ENCODE peak calls at places on chromosomes 4 and X, in four cellular contexts. P, R, E and U are unnamed samples.

GRCh38 chrX:31269914-31270313 is 198.1 kb upstream of the FTHL17 start:
- DNase-seq in P (no peak), R (no peak), E (no peak), U (no peak)

GRCh38 chrX:121245763-121246162 is 198.4 kb downstream of the GLUD2 start:
- DNase-seq in P (no peak), R (no peak), E (no peak), U (peak)

GRCh38 chr4:108834167-108834566 is 71.3 kb upstream of the ETNPPL start:
- DNase-seq in P (no peak), R (no peak), E (no peak), U (no peak)

GRCh38 chr4:148376151-148376550 is 66.1 kb downstream of the NR3C2 start:
- DNase-seq in P (no peak), R (peak), E (no peak), U (peak)

GRCh38 chr4:16721618-16722291 is 176.7 kb downstream of the LDB2 start:
- DNase-seq in P (no peak), R (no peak), E (peak), U (peak)

GRCh38 chr4:90950385-90950841 is 823.2 kb downstream of the CCSER1 start:
- DNase-seq in P (no peak), R (peak), E (no peak), U (no peak)

GRCh38 chrX:153487590-153488071 is 7.1 kb upstream of the BGN start:
- DNase-seq in P (no peak), R (no peak), E (no peak), U (no peak)

GRCh38 chrX:147838465-147839131 is 73.1 kb upstream of the FMR1 start:
- DNase-seq in P (no peak), R (peak), E (no peak), U (peak)

GRCh38 chrX:112513154-112513553 is 166.6 kb downstream of the LHFPL1 start:
- DNase-seq in P (no peak), R (no peak), E (no peak), U (no peak)

GRCh38 chr4:6464842-6465588 is 7.4 kb downstream of the PPP2R2C start:
- DNase-seq in P (no peak), R (peak), E (peak), U (no peak)

GRCh38 chrX:129980043-129980442 is 2.4 kb upstream of the BCORL1 start:
- DNase-seq in P (no peak), R (no peak), E (no peak), U (no peak)

GRCh38 chrX:2707334-2707760 is 16.3 kb downstream of the CD99 start:
- DNase-seq in P (peak), R (peak), E (no peak), U (peak)

GRCh38 chr4:69773443-69773842 is 13.0 kb upstream of the SULT1B1 start:
- DNase-seq in P (no peak), R (peak), E (no peak), U (no peak)

GRCh38 chrX:116413273-116413672 is 23.1 kb upstream of the SLC6A14 start:
- DNase-seq in P (no peak), R (no peak), E (no peak), U (no peak)

GRCh38 chrX:67614006-67614405 is 70.2 kb downstream of the AR start:
- DNase-seq in P (no peak), R (no peak), E (no peak), U (no peak)

GRCh38 chr4:10656988-10657387 is 27.6 kb downstream of the CLNK start:
- DNase-seq in P (no peak), R (no peak), E (no peak), U (no peak)

GRCh38 chr4:122576261-122577188 is 44.3 kb downstream of the IL21 start:
- DNase-seq in P (no peak), R (peak), E (peak), U (peak)

GRCh38 chrX:40068048-40068447 is 29.7 kb downstream of the BCOR start:
- DNase-seq in P (no peak), R (peak), E (no peak), U (no peak)

GRCh38 chr4:185752881-185753280 is 59.1 kb downstream of the SORBS2 start:
- DNase-seq in P (no peak), R (no peak), E (no peak), U (no peak)

GRCh38 chr4:166527500-166527899 is 654.5 kb downstream of the TLL1 start:
- DNase-seq in P (no peak), R (no peak), E (no peak), U (no peak)

GRCh38 chrX:102958794-102959193 is 21.7 kb downstream of the RAB40AL start:
- DNase-seq in P (no peak), R (no peak), E (no peak), U (no peak)

GRCh38 chrX:117510453-117510852 is 606.2 kb downstream of the KLHL13 start:
- DNase-seq in P (no peak), R (peak), E (no peak), U (no peak)

GRCh38 chr4:158929939-158930344 is 161.1 kb downstream of the FNIP2 start:
- DNase-seq in P (no peak), R (no peak), E (no peak), U (no peak)

GRCh38 chr4:125191252-125191651 is 123.5 kb upstream of the FAT4 start:
- DNase-seq in P (no peak), R (no peak), E (no peak), U (no peak)

GRCh38 chrX:46381630-46382029 is 163.6 kb downstream of the ZNF674 start:
- DNase-seq in P (peak), R (peak), E (peak), U (peak)

GRCh38 chr4:41751325-41752061 is 3.0 kb upstream of the PHOX2B start:
- DNase-seq in P (no peak), R (no peak), E (peak), U (no peak)

GRCh38 chrX:70001269-70001668 is 48.5 kb downstream of the AWAT2 start:
- DNase-seq in P (no peak), R (no peak), E (no peak), U (no peak)

GRCh38 chr4:68569466-68570121 is 6.5 kb downstream of the UGT2B17 start:
- DNase-seq in P (no peak), R (no peak), E (no peak), U (no peak)

GRCh38 chr4:86329431-86329830 is 30.4 kb downstream of the MAPK10 start:
- DNase-seq in P (no peak), R (no peak), E (no peak), U (no peak)

GRCh38 chrX:10208953-10209352 is 52.2 kb downstream of the CLCN4 start:
- DNase-seq in P (no peak), R (no peak), E (no peak), U (no peak)

GRCh38 chr4:17128268-17128667 is 229.8 kb upstream of the LDB2 start:
- DNase-seq in P (no peak), R (no peak), E (no peak), U (no peak)

GRCh38 chr4:165929662-165930061 is 56.6 kb downstream of the TLL1 start:
- DNase-seq in P (no peak), R (no peak), E (no peak), U (no peak)

GRCh38 chr4:122914938-122915337 is 7.5 kb downstream of the NUDT6 start:
- DNase-seq in P (no peak), R (no peak), E (no peak), U (no peak)

GRCh38 chrX:153649915-153650782 is 3.1 kb downstream of the DUSP9 start:
- DNase-seq in P (no peak), R (no peak), E (no peak), U (no peak)

GRCh38 chr4:7612311-7612710 is 177.6 kb upstream of the PSAPL1 start:
- DNase-seq in P (no peak), R (no peak), E (no peak), U (no peak)

GRCh38 chr4:3703677-3704521 is 62.3 kb upstream of the ADRA2C start:
- DNase-seq in P (no peak), R (no peak), E (no peak), U (no peak)

GRCh38 chr4:95507147-95507546 is 41.6 kb downstream of the UNC5C start:
- DNase-seq in P (no peak), R (no peak), E (no peak), U (no peak)
- H3K27ac ChIP-seq in P (no peak), R (no peak), E (no peak), U (no peak)

GRCh38 chr4:79682801-79683217 is 274.8 kb upstream of the GK2 start:
- DNase-seq in P (no peak), R (no peak), E (no peak), U (no peak)
- TF ChIP-seq CHD4 in P (no peak), R (no peak), E (no peak), U (no peak)

DNA sequence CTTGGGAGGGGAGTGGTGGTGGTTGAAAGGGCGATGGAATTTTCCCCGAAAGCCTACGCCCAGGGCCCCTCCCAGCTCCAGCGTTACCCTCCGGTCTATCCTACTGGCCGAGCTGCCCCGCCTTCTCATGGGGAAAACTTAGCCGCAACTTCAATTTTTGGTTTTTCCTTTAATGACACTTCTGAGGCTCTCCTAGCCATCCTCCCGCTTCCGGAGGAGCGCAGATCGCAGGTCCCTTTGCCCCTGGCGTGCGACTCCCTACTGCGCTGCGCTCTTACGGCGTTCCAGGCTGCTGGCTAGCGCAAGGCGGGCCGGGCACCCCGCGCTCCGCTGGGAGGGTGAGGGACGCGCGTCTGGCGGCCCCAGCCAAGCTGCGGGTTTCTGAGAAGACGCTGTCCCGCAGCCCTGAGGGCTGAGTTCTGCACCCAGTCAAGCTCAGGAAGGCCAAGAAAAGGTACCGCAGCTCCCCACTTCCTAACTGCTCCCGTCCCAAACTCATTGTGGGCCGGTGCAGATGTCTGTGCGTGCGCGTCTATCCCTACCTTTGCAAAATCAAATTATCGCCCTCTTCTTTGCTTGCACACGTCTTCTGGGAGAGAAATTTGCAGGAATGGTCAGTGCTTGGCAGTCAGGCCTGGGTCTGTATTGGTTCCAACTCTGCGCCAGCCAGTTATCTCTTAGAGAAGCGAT is 533 bp downstream of the IL15 start:
- DNase-seq in P (no peak), R (peak), E (peak), U (no peak)
- H3K27ac ChIP-seq in P (peak), R (peak), E (no peak), U (no peak)

GRCh38 chr4:75511841-75512240 is 2.4 kb downstream of the RCHY1 start:
- DNase-seq in P (no peak), R (no peak), E (no peak), U (no peak)
- TF ChIP-seq CHD4 in P (no peak), R (no peak), E (no peak), U (no peak)

DNA sequence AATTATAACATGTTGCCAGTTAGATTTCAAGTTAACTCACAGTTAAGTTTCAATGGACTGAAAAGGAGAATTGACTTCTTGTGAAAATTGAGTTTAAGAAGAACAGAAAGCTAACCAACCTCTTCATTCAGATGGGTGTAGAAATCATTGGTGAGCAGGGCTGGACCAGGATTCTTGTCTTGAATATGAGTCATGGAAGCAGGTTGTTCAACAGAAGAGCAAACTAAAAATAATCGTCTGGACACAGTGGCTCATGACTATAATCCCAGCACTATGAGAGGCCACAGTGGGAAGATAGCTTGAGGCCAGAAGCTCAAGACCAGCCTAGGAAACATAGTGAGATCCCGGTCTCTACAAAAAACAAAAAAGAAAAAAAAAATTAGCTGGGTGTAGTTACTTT is 98.2 kb downstream of the ARSJ start:
- DNase-seq in P (no peak), R (no peak), E (no peak), U (no peak)
- H3K27ac ChIP-seq in P (no peak), R (no peak), E (no peak), U (no peak)

GRCh38 chrX:21943460-21944135 is 3.1 kb downstream of the SMS start:
- DNase-seq in P (no peak), R (no peak), E (no peak), U (no peak)
- TF ChIP-seq CHD4 in P (no peak), R (no peak), E (no peak), U (no peak)

GRCh38 chr4:70772929-70773555 is 51.3 kb downstream of the RUFY3 start:
- DNase-seq in P (no peak), R (no peak), E (no peak), U (no peak)

GRCh38 chr4:70778888-70779422 is 57.2 kb downstream of the RUFY3 start:
- DNase-seq in P (no peak), R (no peak), E (no peak), U (no peak)
- H3K27ac ChIP-seq in P (no peak), R (no peak), E (no peak), U (no peak)

GRCh38 chrX:151537572-151537971 is 25.9 kb upstream of the PASD1 start:
- DNase-seq in P (no peak), R (no peak), E (no peak), U (peak)

GRCh38 chrX:151543706-151544105 is 19.8 kb upstream of the PASD1 start:
- DNase-seq in P (no peak), R (peak), E (no peak), U (peak)

GRCh38 chrX:151538190-151539122 is 25.0 kb upstream of the PASD1 start:
- DNase-seq in P (no peak), R (peak), E (no peak), U (peak)
- TF ChIP-seq CHD4 in P (no peak), R (no peak), E (no peak), U (no peak)